ENCODE peak calls at places on chromosomes 2 and 18, in five cellular contexts. I is K562, H is transverse colon, R is psoas muscle, J is fibroblast of lung. X is an unnamed sample.
A peak's percentile ranks its signal among the peaks of the same experiment; 100 is the strongest.

GRCh38 chr2:99571609-99572344 is 82.0 kb upstream of the REV1 start:
- DNase-seq in R (no peak), J (no peak), I (no peak), H (no peak), X (no peak)

GRCh38 chr2:196592331-196592911 is 47.1 kb upstream of the CCDC150 start:
- DNase-seq in I (no peak), H (no peak), R (no peak), J (peak; percentile 49), X (peak; percentile 48)

GRCh38 chr2:190139371-190139770 is 76.8 kb upstream of the MSTN start:
- DNase-seq in I (no peak), R (no peak), H (no peak), J (no peak), X (no peak)

GRCh38 chr2:231429916-231430315 is 34.4 kb downstream of the NCL start:
- DNase-seq in J (no peak), H (no peak), I (no peak), R (no peak), X (no peak)

GRCh38 chr2:144379891-144380311 is 140.0 kb downstream of the ZEB2 start:
- DNase-seq in H (no peak), J (peak; percentile 61), R (peak; percentile 39), I (no peak), X (no peak)

GRCh38 chr2:48589170-48589767 is 28.4 kb upstream of the GTF2A1L start:
- DNase-seq in H (peak; percentile 9), J (peak; percentile 65), R (no peak), I (peak; percentile 32), X (peak; percentile 66)

GRCh38 chr2:37349376-37349775 is 4.9 kb downstream of the QPCT start:
- DNase-seq in I (no peak), R (no peak), H (no peak), J (no peak), X (no peak)

GRCh38 chr2:33443272-33443829 is 33.1 kb upstream of the RASGRP3 start:
- DNase-seq in H (no peak), R (no peak), J (peak; percentile 61), I (no peak), X (no peak)

GRCh38 chr18:74310411-74310810 is 5.2 kb upstream of the C18orf63 start:
- DNase-seq in H (no peak), R (no peak), I (no peak), J (peak; percentile 38), X (no peak)

GRCh38 chr2:170113168-170113567 is 64.8 kb upstream of the MYO3B start:
- DNase-seq in H (no peak), I (no peak), J (no peak), R (no peak), X (no peak)

GRCh38 chr2:54680397-54681032 is 42.9 kb upstream of the EML6 start:
- DNase-seq in I (no peak), R (no peak), J (no peak), H (no peak), X (no peak)

GRCh38 chr18:76414936-76415621 is 80.0 kb downstream of the ZNF516 start:
- DNase-seq in R (no peak), H (no peak), I (no peak), J (no peak), X (no peak)

GRCh38 chr2:19900536-19901200 is 1.1 kb downstream of the TTC32 start:
- DNase-seq in H (no peak), J (peak; percentile 37), R (no peak), I (no peak), X (no peak)

GRCh38 chr18:24446953-24447537 is 13.4 kb upstream of the HRH4 start:
- DNase-seq in R (no peak), H (no peak), I (no peak), J (peak; percentile 18), X (no peak)

GRCh38 chr2:68319397-68320117 is at the start of gene CNRIP1:
- DNase-seq in H (peak; percentile 46), R (peak; percentile 82), J (peak; percentile 85), I (peak; percentile 16), X (peak; percentile 59)

GRCh38 chr2:68320118-68320641 is 431 bp upstream of the CNRIP1 start:
- DNase-seq in I (peak; percentile 14), J (no peak), H (no peak), R (no peak), X (no peak)

GRCh38 chr2:68316091-68316490 is 3.7 kb downstream of the CNRIP1 start:
- DNase-seq in J (no peak), I (no peak), R (no peak), H (no peak), X (no peak)

GRCh38 chr2:68318686-68319396 is 908 bp downstream of the CNRIP1 start:
- DNase-seq in R (no peak), H (peak; percentile 10), J (peak; percentile 17), I (no peak), X (no peak)

GRCh38 chr2:68317971-68318685 is 1.6 kb downstream of the CNRIP1 start:
- DNase-seq in H (no peak), I (no peak), J (peak; percentile 16), R (no peak), X (no peak)
- TF ChIP-seq CTCF in H (no peak), I (no peak), J (no peak), R (no peak), X (no peak)

GRCh38 chr18:32770181-32770650 is 2.6 kb downstream of the KLHL14 start:
- DNase-seq in H (no peak), I (no peak), J (no peak), R (no peak), X (peak; percentile 49)
- H3K4me3 ChIP-seq in H (no peak overlapping the region), I (no peak overlapping the region), J (no peak overlapping the region), R (peak overlapping the region; percentile 60), X (peak overlapping the region; percentile 85)

GRCh38 chr18:3921826-3922225 is 471.9 kb downstream of the TGIF1 start:
- DNase-seq in I (no peak), H (no peak), R (no peak), J (no peak), X (no peak)
- H3K4me1 ChIP-seq in I (no peaks in the 10 kb centered on the region), H (no peaks in the 10 kb centered on the region), R (no peaks in the 10 kb centered on the region), J (no peaks in the 10 kb centered on the region), X (no peaks in the 10 kb centered on the region)

DNA sequence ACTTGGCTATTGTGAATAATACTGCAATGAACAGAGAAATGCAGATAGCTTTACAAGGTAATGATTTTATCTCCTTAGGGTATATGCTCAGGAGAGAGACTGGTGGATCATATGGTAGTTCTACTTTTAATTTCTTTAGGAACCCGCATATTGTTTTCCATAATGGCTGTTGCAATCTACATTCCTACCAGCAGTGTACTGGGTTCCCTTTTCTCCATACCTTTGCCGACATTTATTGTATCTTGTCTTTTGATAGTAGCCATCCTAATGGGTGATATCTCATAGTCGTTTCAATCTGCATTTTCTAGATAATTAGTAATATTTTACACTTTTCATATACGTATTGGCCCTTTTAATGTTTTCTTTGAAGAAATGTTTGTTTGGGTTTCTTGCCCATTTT is 702.9 kb upstream of the ACVR2A start:
- DNase-seq in I (no peak), H (no peak), R (no peak), J (no peak), X (no peak)
- TF ChIP-seq CTCF in I (no peak), H (no peak), R (no peak), J (peak; percentile 5), X (peak; percentile 18)

DNA sequence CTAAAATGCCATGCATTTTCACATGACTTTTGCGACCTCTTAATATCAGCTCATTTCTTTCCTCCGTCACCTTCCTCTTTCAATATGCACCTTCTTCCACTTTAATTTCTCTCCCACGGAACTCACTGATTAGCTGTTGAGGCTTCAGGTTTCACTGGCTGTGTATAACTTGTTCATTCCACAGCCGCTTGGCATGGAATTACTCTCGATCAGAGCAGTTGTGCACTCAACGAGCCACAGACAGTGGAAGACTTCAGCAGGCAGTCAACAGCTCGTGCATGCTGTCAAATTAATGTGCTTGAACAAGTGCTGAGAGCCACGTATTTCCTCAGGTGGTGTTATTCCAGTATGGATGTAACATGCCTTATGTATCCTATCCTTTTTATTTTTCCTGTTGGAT is 491.1 kb upstream of the DDX18 start:
- DNase-seq in I (no peak), J (no peak), R (no peak), H (no peak), X (peak; percentile 58)
- H3K4me3 ChIP-seq in I (no peak overlapping the region), J (no peak overlapping the region), R (no peak overlapping the region), H (no peak overlapping the region), X (no peak overlapping the region)

DNA sequence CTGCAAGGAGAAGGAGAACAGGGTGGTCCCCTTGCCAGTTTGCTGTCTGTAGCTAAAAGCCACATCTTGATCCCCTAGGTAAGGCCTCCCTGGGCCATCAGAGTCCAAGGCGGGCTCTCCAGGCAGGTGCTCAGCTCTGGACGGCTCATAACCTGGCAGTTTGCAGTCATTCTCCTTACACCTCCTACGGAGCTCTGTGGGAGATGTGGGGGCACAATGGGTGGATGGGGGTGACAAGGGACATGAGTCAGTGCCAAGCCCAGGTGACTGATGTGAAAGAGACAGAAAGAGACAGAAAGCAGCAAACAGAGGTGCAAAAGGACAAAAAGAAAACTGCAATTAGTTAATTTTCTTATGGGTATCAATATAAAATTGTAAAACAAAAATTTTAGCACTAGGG is 120.6 kb upstream of the ZBTB14 start:
- DNase-seq in I (no peak), H (no peak), R (no peak), J (no peak), X (no peak)
- H3K4me1 ChIP-seq in I (no peaks in the 10 kb centered on the region), H (no peaks in the 10 kb centered on the region), R (no peaks in the 10 kb centered on the region), J (no peaks in the 10 kb centered on the region), X (peaks cover 21% of the 10 kb centered on the region)

GRCh38 chr18:26943906-26944305 is 78.4 kb upstream of the AQP4 start:
- DNase-seq in J (no peak), H (no peak), R (no peak), I (no peak), X (no peak)

GRCh38 chr18:26948703-26949102 is 83.2 kb upstream of the AQP4 start:
- DNase-seq in R (no peak), I (no peak), J (no peak), H (no peak), X (no peak)
- TF ChIP-seq CTCF in R (no peak), I (no peak), J (no peak), H (no peak), X (no peak)